ENCODE peak calls at places on chromosomes 7 and 10, in six cellular contexts. E is SK-N-SH, V is K562, G is HepG2, X is H1, H is HCT116. L is an unnamed sample.

GRCh38 chr10:29130190-29130673 is 158.6 kb upstream of the LYZL1 start:
- DNase-seq in E (peak), X (no peak), G (peak), H (peak), V (peak), L (no peak)

GRCh38 chr10:78937800-78938694 is 130.7 kb upstream of the ZMIZ1 start:
- DNase-seq in X (no peak), V (peak), G (peak), H (no peak), E (peak), L (no peak)

GRCh38 chr10:78331391-78331922 is 297.8 kb downstream of the RPS24 start:
- DNase-seq in X (peak), G (no peak), E (no peak), V (no peak), H (no peak), L (no peak)

GRCh38 chr7:135441791-135442190 is 68.1 kb downstream of the CNOT4 start:
- DNase-seq in X (no peak), H (peak), V (no peak), G (no peak), E (no peak), L (no peak)

GRCh38 chr10:98293550-98294269 is 25.7 kb upstream of the LOXL4 start:
- DNase-seq in X (no peak), V (no peak), E (no peak), G (no peak), H (no peak), L (no peak)

GRCh38 chr10:29356931-29357330 is 68.1 kb downstream of the LYZL1 start:
- DNase-seq in V (no peak), G (peak), H (no peak), X (no peak), E (no peak), L (no peak)

GRCh38 chr7:97104719-97105129 is 12.8 kb upstream of the SDHAF3 start:
- DNase-seq in V (peak), E (peak), H (peak), X (peak), G (peak), L (peak)

GRCh38 chr7:8217200-8218068 is 44.5 kb downstream of the ICA1 start:
- DNase-seq in H (peak), E (peak), V (peak), X (no peak), G (peak), L (peak)

GRCh38 chr7:66202380-66202779 is 2.8 kb upstream of the TPST1 start:
- DNase-seq in H (no peak), X (no peak), E (no peak), G (no peak), V (no peak), L (no peak)

GRCh38 chr7:139618482-139619366 is 95.2 kb downstream of the CLEC2L start:
- DNase-seq in G (peak), E (peak), H (peak), V (peak), X (peak), L (peak)

GRCh38 chr10:73110345-73110849 is at the start of gene NUDT13:
- DNase-seq in X (peak), H (peak), V (peak), E (peak), G (peak), L (no peak)

GRCh38 chr10:72276421-72277339 is 3.0 kb downstream of the DDIT4 start:
- DNase-seq in E (no peak), G (peak), X (no peak), H (peak), V (no peak), L (no peak)

GRCh38 chr10:118209215-118209614 is 132.9 kb downstream of the FAM204A start:
- DNase-seq in V (no peak), G (peak), E (no peak), H (no peak), X (no peak), L (no peak)

GRCh38 chr7:54465095-54465494 is 77.1 kb upstream of the VSTM2A start:
- DNase-seq in V (no peak), E (no peak), G (no peak), X (no peak), H (no peak), L (no peak)

GRCh38 chr10:2935647-2936386 is 131.5 kb upstream of the PFKP start:
- DNase-seq in H (no peak), V (no peak), X (peak), G (no peak), E (no peak), L (no peak)

GRCh38 chr7:83468251-83468739 is 180.6 kb downstream of the SEMA3E start:
- DNase-seq in X (no peak), H (peak), E (peak), V (peak), G (peak), L (peak)

GRCh38 chr10:124588736-124589451 is 127.3 kb downstream of the LHPP start:
- DNase-seq in G (peak), V (peak), X (no peak), E (no peak), H (no peak), L (no peak)

GRCh38 chr7:23062452-23062851 is 43.1 kb upstream of the KLHL7 start:
- DNase-seq in H (no peak), V (peak), X (no peak), E (no peak), G (no peak), L (no peak)

GRCh38 chr7:22845221-22845844 is 22.7 kb upstream of the TOMM7 start:
- DNase-seq in E (no peak), G (no peak), V (no peak), X (no peak), H (no peak), L (no peak)

GRCh38 chr10:67648613-67649229 is 47.3 kb downstream of the CTNNA3 start:
- DNase-seq in G (no peak), V (no peak), E (no peak), X (no peak), H (no peak), L (no peak)

GRCh38 chr10:124053971-124054370 is 39.4 kb downstream of the CHST15 start:
- DNase-seq in E (no peak), V (no peak), G (no peak), X (no peak), H (peak), L (no peak)

GRCh38 chr7:128921866-128922440 is 11.4 kb upstream of the KCP start:
- DNase-seq in V (no peak), G (no peak), H (no peak), X (peak), E (peak), L (no peak)

GRCh38 chr10:114538544-114538906 is 119.5 kb downstream of the ABLIM1 start:
- DNase-seq in V (no peak), H (no peak), E (no peak), G (no peak), X (peak), L (no peak)

GRCh38 chr10:129883029-129883428 is 81.0 kb downstream of the EBF3 start:
- DNase-seq in H (no peak), X (no peak), G (no peak), E (no peak), V (no peak), L (no peak)

GRCh38 chr10:119167041-119167440 is 1.5 kb upstream of the SFXN4 start:
- DNase-seq in H (no peak), X (no peak), E (no peak), V (no peak), G (no peak), L (no peak)

GRCh38 chr10:6201511-6201975 is 1.2 kb upstream of the PFKFB3 start:
- DNase-seq in E (peak), X (peak), G (peak), H (no peak), V (peak), L (no peak)

GRCh38 chr10:14389981-14390590 is 59.4 kb upstream of the FRMD4A start:
- DNase-seq in V (no peak), H (no peak), G (no peak), E (no peak), X (no peak), L (no peak)

GRCh38 chr7:51606601-51607154 is 290.1 kb upstream of the COBL start:
- DNase-seq in V (no peak), E (no peak), G (no peak), H (peak), X (no peak), L (no peak)

GRCh38 chr7:66205736-66206080 is 574 bp downstream of the TPST1 start:
- DNase-seq in E (no peak), H (no peak), V (no peak), X (peak), G (no peak), L (no peak)

GRCh38 chr10:84135836-84136235 is 3.5 kb upstream of the GHITM start:
- DNase-seq in E (no peak), G (peak), V (no peak), X (no peak), H (no peak), L (no peak)

GRCh38 chr10:52232561-52233350 is 81.3 kb upstream of the DKK1 start:
- DNase-seq in E (peak), V (no peak), G (peak), X (no peak), H (no peak), L (no peak)

GRCh38 chr10:52226448-52226847 is 87.6 kb upstream of the DKK1 start:
- DNase-seq in G (no peak), H (no peak), E (no peak), V (no peak), X (no peak), L (no peak)

GRCh38 chr10:52229271-52229931 is 84.7 kb upstream of the DKK1 start:
- DNase-seq in G (no peak), H (no peak), X (no peak), V (no peak), E (no peak), L (no peak)

GRCh38 chr10:52228556-52228955 is 85.5 kb upstream of the DKK1 start:
- DNase-seq in V (no peak), G (no peak), E (no peak), X (no peak), H (no peak), L (no peak)
- TF ChIP-seq YY1 in V (no peak), G (no peak), E (no peak), X (no peak), H (no peak), L (no peak)

GRCh38 chr10:127738512-127739424 is 1.8 kb downstream of the FOXI2 start:
- DNase-seq in H (no peak), X (peak), E (peak), V (no peak), G (no peak), L (no peak)

GRCh38 chr10:127737563-127738511 is 852 bp downstream of the FOXI2 start:
- DNase-seq in H (no peak), X (peak), G (no peak), E (peak), V (no peak), L (no peak)

GRCh38 chr10:127736222-127736914 is 617 bp upstream of the FOXI2 start:
- DNase-seq in H (no peak), G (no peak), X (peak), E (no peak), V (no peak), L (no peak)

GRCh38 chr10:127735723-127736221 is 1.2 kb upstream of the FOXI2 start:
- DNase-seq in E (no peak), H (no peak), X (peak), G (no peak), V (no peak), L (no peak)

GRCh38 chr10:127736915-127737562 is at the start of gene FOXI2:
- DNase-seq in X (no peak), E (peak), H (no peak), V (no peak), G (no peak), L (peak)
- H3K4me3 ChIP-seq in X (peak), E (no peak), H (no peak), V (no peak), G (no peak), L (peak)

GRCh38 chr7:152177696-152178404 is 152.4 kb downstream of the GALNT11 start:
- DNase-seq in X (no peak), G (no peak), V (no peak), H (no peak), E (no peak), L (no peak)
- TF ChIP-seq YY1 in X (no peak), G (no peak), V (no peak), H (no peak), E (no peak), L (no peak)

GRCh38 chr7:43104874-43105520 is 7.5 kb upstream of the HECW1 start:
- DNase-seq in G (no peak), V (peak), X (no peak), H (no peak), E (no peak), L (no peak)

GRCh38 chr7:43110790-43111362 is 1.6 kb upstream of the HECW1 start:
- DNase-seq in G (no peak), V (no peak), H (no peak), E (no peak), X (no peak), L (no peak)

GRCh38 chr7:43112088-43112940 is at the start of gene HECW1:
- DNase-seq in H (no peak), V (no peak), E (no peak), X (peak), G (no peak), L (no peak)

GRCh38 chr7:43105521-43106120 is 6.8 kb upstream of the HECW1 start:
- DNase-seq in G (no peak), X (no peak), V (no peak), E (no peak), H (no peak), L (no peak)

DNA sequence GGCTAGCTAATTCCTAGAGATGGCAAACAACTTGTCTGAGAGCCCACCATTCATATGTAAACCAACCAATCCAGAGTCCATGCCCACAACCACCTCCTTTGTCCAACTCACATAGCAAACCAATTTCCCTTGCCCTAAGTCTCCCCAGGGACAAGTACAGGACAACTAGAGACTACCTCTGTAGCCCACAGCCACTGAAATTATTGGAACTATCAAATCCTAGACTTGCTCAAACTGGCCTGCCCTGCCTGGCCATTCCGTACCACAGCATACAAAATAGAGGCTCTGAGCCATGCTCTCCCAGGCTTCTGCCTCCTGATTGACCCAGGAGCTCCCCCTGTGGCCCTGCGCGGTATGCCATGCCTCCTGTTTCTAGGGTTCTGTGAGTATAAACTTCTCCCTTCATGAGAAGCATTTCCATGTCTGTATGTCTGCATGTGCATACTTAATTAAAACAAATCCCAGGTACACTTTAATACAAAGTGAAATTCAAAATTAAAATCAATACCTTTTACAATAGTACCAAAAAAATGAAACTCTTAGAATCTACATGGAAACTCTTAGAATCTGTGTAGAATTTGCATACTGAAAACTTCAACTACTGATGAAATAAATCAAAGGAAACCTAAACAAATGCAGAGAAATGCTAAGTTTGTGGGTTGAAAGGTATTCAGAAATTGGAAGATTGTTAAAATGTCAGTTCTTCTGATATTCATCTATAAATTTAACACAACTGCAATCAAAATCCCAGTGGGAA is 4.0 kb upstream of the HECW1 start:
- DNase-seq in G (peak), H (peak), E (peak), X (peak), V (peak), L (peak)
- H3K4me3 ChIP-seq in G (no peak), H (no peak), E (no peak), X (peak), V (no peak), L (no peak)

DNA sequence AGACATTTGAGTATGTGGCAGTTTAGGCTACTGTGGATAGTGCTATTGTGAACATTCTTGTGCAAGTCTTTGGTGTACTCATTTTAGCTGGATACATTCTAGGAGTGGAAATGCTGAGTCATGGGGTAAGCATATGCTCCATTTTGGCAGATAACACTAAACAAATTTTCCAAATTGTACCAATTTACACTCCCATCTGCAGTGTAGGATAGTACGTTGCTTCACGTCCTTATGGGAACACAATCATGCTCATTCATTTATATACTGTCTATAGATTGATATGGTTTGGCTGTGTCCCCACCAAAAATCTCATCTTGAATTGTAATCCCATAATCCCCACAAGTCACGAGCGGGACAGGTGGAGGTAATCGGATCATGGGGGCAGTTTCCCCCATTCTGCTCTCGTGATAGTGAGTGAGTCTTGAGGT is 25.7 kb downstream of the RNF216 start:
- DNase-seq in X (no peak), V (peak), G (no peak), H (no peak), E (no peak), L (no peak)
- TF ChIP-seq YY1 in X (no peak), V (no peak), G (no peak), H (no peak), E (no peak), L (no peak)

DNA sequence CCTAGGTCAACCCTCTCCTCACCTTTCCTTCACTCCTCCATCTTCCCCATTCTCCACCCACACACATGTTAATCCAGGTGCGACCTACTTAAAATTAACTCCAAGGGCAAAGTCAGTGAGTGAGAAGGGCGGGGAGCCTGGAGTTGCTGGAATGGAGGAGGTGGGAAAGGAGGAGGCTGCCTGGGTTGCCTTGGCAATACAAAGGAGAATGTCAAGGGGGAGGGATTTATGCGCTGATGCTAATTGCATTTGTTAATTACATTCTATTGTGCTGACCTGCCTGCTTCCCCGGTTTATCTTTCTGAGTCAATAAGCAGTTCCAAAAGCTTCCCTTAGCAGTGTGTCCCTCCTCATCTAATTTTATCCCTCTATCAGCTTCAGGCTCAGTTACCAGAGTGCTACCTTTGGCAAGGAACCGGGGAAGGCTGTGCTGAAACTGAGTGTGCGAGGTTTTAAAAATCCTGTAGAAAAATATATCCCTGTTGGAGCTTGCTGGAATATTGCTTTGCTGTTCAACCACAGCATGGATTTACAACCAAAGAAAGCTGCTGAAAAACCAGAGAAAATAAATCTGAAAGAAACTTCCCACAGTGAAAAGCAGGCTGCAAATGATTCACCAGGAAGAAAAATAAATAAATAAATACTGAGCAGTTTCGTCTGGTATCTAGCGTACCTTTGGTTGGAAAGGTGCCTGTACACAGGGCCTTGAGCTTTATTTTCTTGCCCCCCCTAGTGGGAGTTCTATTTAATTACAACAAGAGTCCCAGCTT is 113.2 kb upstream of the DGKB start:
- DNase-seq in V (peak), X (peak), E (peak), G (peak), H (peak), L (peak)
- H3K4me3 ChIP-seq in V (no peak), X (peak), E (peak), G (no peak), H (peak), L (peak)

GRCh38 chr10:58778966-58779365 is 266.3 kb downstream of the BICC1 start:
- DNase-seq in X (no peak), V (no peak), H (no peak), E (no peak), G (no peak), L (no peak)

GRCh38 chr10:58780481-58780880 is 267.8 kb downstream of the BICC1 start:
- DNase-seq in H (no peak), E (no peak), G (no peak), V (no peak), X (no peak), L (no peak)

GRCh38 chr10:58784361-58784760 is 271.7 kb downstream of the BICC1 start:
- DNase-seq in X (no peak), G (no peak), H (no peak), V (no peak), E (no peak), L (no peak)

GRCh38 chr10:58782876-58783859 is 270.5 kb downstream of the BICC1 start:
- DNase-seq in E (no peak), X (no peak), G (no peak), V (no peak), H (no peak), L (no peak)

GRCh38 chr10:58781873-58782488 is 269.3 kb downstream of the BICC1 start:
- DNase-seq in X (no peak), V (peak), H (peak), G (peak), E (peak), L (no peak)
- TF ChIP-seq YY1 in X (no peak), V (no peak), H (no peak), G (no peak), E (no peak), L (no peak)

GRCh38 chr10:31728698-31729224 is 199.9 kb downstream of the ARHGAP12 start:
- DNase-seq in E (no peak), X (no peak), V (no peak), H (no peak), G (no peak), L (no peak)

GRCh38 chr10:31730776-31731175 is 197.9 kb downstream of the ARHGAP12 start:
- DNase-seq in G (no peak), H (no peak), X (no peak), E (no peak), V (no peak), L (no peak)

GRCh38 chr10:31731711-31732110 is 196.9 kb downstream of the ARHGAP12 start:
- DNase-seq in H (no peak), E (no peak), G (no peak), V (no peak), X (no peak), L (no peak)
- H3K4me3 ChIP-seq in H (no peak), E (no peak), G (no peak), V (no peak), X (no peak), L (no peak)